ENCODE peak calls at places on chromosomes 1 and 21, in nine cellular contexts. N is GF-D8; E is GM12891; J is ELF-1; A is anterior cingulate cortex; H is hypothalamus; K is NCI-H460; Z is stimulated activated CD8-positive, alpha-beta memory T cell treated with anti-CD3 and anti-CD28 coated beads, Interleukin-15, amount 100 ng/mL, for 4 hours; W is mesendoderm. B is an unnamed sample.

GRCh38 chr21:31733521-31734149 is 1.7 kb upstream of the SCAF4 start:
- DNase-seq in N (no peak), E (no peak), J (no peak), A (no peak), H (no peak), K (no peak), Z (no peak), W (peak; percentile 24), B (peak; percentile 69)

GRCh38 chr1:69929278-69930057 is 275.9 kb downstream of the LRRC40 start:
- DNase-seq in N (no peak), E (no peak), J (no peak), A (no peak), H (no peak), K (no peak), Z (no peak), W (no peak), B (no peak)

GRCh38 chr1:170395149-170395548 is 136.8 kb upstream of the GORAB start:
- DNase-seq in N (no peak), E (no peak), J (no peak), A (no peak), H (no peak), K (no peak), Z (no peak), W (no peak), B (no peak)

GRCh38 chr1:10788592-10789006 is 7.8 kb downstream of the CASZ1 start:
- DNase-seq in N (no peak), E (no peak), J (peak; percentile 41), A (peak; percentile 43), H (peak; percentile 18), K (peak; percentile 20), Z (no peak), W (peak; percentile 51), B (peak; percentile 75)

GRCh38 chr1:172745014-172745413 is 86.1 kb downstream of the FASLG start:
- DNase-seq in N (no peak), E (no peak), J (peak; percentile 35), A (no peak), H (no peak), K (peak; percentile 83), Z (no peak), W (peak; percentile 78), B (peak; percentile 70)

GRCh38 chr1:159009704-159010361 is at the start of gene IFI16:
- DNase-seq in N (peak; percentile 82), E (peak; percentile 32), J (peak; percentile 25), A (no peak), H (no peak), K (peak; percentile 81), Z (no peak), W (peak; percentile 22), B (peak; percentile 62)

GRCh38 chr21:35075546-35075945 is 26.4 kb upstream of the RUNX1 start:
- DNase-seq in N (no peak), E (no peak), J (peak; percentile 13), A (no peak), H (no peak), K (no peak), Z (no peak), W (peak; percentile 55), B (no peak)

GRCh38 chr1:119143716-119144115 is 3.3 kb upstream of the WARS2 start:
- DNase-seq in N (no peak), E (no peak), J (no peak), A (no peak), H (no peak), K (no peak), Z (no peak), W (no peak), B (peak; percentile 63)

GRCh38 chr1:241551759-241552638 is 19.8 kb downstream of the KMO start:
- DNase-seq in N (peak; percentile 83), E (no peak), J (no peak), A (peak; percentile 2), H (no peak), K (no peak), Z (no peak), W (no peak), B (no peak)